ENCODE peak calls at places on chromosome 10, in four cellular contexts. Q, W, J and E are unnamed samples.

GRCh38 chr10:114931072-114931679 is 6.8 kb upstream of the TRUB1 start:
- DNase-seq in W (no peak), Q (no peak), J (no peak), E (no peak)

GRCh38 chr10:52030051-52030867 is 283.8 kb upstream of the DKK1 start:
- DNase-seq in Q (no peak), J (no peak), W (no peak), E (peak)

GRCh38 chr10:26215923-26216576 is 524 bp upstream of the GAD2 start:
- DNase-seq in Q (peak), W (no peak), J (no peak), E (no peak)

GRCh38 chr10:11663763-11664555 is 52.5 kb upstream of the USP6NL start:
- DNase-seq in J (no peak), Q (no peak), W (no peak), E (no peak)

GRCh38 chr10:131860806-131861440 is 39.9 kb upstream of the PPP2R2D start:
- DNase-seq in W (no peak), Q (peak), J (no peak), E (no peak)

GRCh38 chr10:2867788-2868299 is 199.5 kb upstream of the PFKP start:
- DNase-seq in J (no peak), Q (no peak), W (no peak), E (no peak)

GRCh38 chr10:113126506-113127192 is 176.6 kb downstream of the TCF7L2 start:
- DNase-seq in Q (peak), J (no peak), W (peak), E (peak)

GRCh38 chr10:87092356-87092860 is 2.2 kb downstream of the GLUD1 start:
- DNase-seq in W (no peak), J (no peak), Q (no peak), E (peak)

GRCh38 chr10:119521443-119522204 is 20.9 kb downstream of the RGS10 start:
- DNase-seq in Q (no peak), W (no peak), J (no peak), E (peak)

GRCh38 chr10:84256510-84257342 is 11.9 kb downstream of the RGR start:
- DNase-seq in W (peak), J (no peak), Q (peak), E (peak)

GRCh38 chr10:79025113-79025832 is 43.5 kb upstream of the ZMIZ1 start:
- DNase-seq in W (no peak), J (no peak), Q (no peak), E (no peak)

GRCh38 chr10:77289790-77290189 is 347.8 kb downstream of the KCNMA1 start:
- DNase-seq in J (no peak), Q (no peak), W (no peak), E (no peak)

GRCh38 chr10:96276426-96276825 is 5.1 kb upstream of the BLNK start:
- DNase-seq in W (no peak), Q (no peak), J (no peak), E (no peak)

GRCh38 chr10:107790271-107790670 is 625.8 kb upstream of the SORCS1 start:
- DNase-seq in J (no peak), W (no peak), Q (no peak), E (no peak)

GRCh38 chr10:77605466-77605865 is 32.1 kb downstream of the KCNMA1 start:
- DNase-seq in Q (peak), W (no peak), J (no peak), E (no peak)

GRCh38 chr10:49079499-49079898 is 35.8 kb downstream of the VSTM4 start:
- DNase-seq in W (no peak), Q (no peak), J (no peak), E (no peak)

GRCh38 chr10:60446070-60446833 is 56.6 kb upstream of the ANK3 start:
- DNase-seq in Q (no peak), J (no peak), W (no peak), E (no peak)
- TF ChIP-seq CHD1 in Q (no peak), J (no peak), W (no peak), E (no peak)

DNA sequence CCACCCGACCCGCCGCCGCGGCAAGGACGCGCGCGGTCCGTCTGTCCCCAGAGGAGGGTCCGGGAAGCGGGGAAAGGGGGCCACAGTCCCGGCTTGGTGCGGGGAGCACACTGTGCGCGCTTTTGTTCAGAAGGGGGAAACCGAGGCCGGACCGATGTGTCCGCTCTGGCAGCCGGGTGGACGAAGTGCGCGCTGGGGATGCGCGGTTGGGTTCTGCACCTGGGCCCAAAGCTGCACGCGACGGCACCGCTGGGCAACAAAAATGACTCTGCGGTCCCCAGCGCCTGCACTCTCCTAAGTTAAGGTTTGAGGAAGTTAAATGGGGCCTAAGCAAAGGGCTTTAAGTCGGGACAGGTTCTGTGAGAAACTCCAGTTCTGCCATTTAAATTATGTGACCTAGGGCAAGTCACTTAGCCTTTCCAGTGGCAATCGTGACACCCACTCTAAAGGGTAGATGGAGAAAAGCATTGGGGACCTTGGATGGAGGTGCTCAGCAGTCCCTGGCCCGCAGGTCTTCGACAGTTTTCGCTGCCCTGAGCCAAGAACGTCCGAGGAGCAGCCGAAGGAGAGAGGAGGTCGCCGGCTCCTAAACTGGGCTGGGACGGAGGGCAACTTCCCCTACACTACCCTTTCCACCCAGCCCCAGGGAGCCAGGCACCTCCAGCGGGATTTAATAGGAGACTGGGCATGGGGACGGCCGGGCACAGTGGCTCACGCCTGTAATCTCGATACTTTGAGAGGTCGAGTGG is 468 bp upstream of the ACBD5 start:
- DNase-seq in J (no peak), W (no peak), Q (peak), E (no peak)
- TF ChIP-seq RFX5 in J (no peak), W (no peak), Q (no peak), E (no peak)

DNA sequence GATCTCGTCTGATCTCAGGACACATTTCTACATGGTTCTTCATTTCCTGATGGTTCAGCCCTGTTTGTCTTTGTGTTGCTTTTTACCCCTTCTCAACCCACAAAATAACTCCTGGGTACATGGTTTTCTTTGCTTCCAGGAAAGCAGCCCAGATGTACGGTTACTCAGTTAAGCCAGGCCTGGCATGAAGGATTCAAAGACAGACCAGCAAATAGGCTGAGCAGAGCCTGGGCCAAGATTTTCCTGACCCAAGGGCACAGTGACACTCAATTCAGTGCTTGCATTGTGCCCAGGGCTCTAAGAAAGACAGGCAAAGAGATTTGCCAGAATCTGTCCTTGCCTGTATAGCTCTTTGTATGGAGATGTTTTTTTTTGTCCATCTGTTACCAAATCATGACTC is 340.8 kb upstream of the KIAA1217 start:
- DNase-seq in W (no peak), J (no peak), Q (no peak), E (no peak)
- TF ChIP-seq CHD1 in W (no peak), J (no peak), Q (no peak), E (no peak)

DNA sequence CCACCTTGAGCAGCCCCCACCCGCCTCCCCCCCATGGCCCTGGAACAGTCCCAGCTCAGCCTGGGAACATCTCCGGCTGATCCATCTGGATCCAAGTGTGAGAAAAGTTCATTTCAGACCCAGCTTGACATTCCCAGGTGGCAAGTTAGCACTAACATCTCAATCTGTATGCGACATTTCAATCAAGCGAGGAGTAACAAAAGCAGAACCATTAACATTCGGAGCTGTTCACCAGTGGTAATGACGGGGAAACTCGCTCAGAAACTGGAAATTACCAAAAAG is 65.4 kb downstream of the PAX2 start:
- DNase-seq in Q (no peak), W (no peak), J (no peak), E (no peak)
- TF ChIP-seq RFX5 in Q (no peak), W (no peak), J (no peak), E (no peak)

GRCh38 chr10:47412869-47413268 is 28.8 kb upstream of the ZNF488 start:
- DNase-seq in J (no peak), Q (no peak), W (no peak), E (no peak)
- TF ChIP-seq CHD1 in J (no peak), Q (no peak), W (no peak), E (no peak)